ENCODE peak calls at places on chromosome 7, in seven cellular contexts. A is SK-N-SH, G is foreskin fibroblast, J is H1, M is BJ, Q is aorta, F is fibroblast of the aortic adventitia. B is an unnamed sample.

GRCh38 chr7:88927-89921 is 103.1 kb upstream of the FAM20C start:
- DNase-seq in A (no peak), Q (peak), G (peak), F (peak), J (no peak), M (peak), B (no peak)

GRCh38 chr7:30920021-30920583 is 8.4 kb downstream of the AQP1 start:
- DNase-seq in M (no peak), F (peak), G (peak), Q (peak), J (no peak), A (peak), B (no peak)

GRCh38 chr7:75042299-75042698 is 31.3 kb downstream of the RCC1L start:
- DNase-seq in J (no peak), A (no peak), G (peak), Q (peak), F (no peak), M (no peak), B (no peak)

GRCh38 chr7:66921396-66921917 is 432 bp downstream of the TMEM248 start:
- DNase-seq in G (peak), F (peak), A (peak), M (no peak), J (no peak), Q (peak), B (no peak)

GRCh38 chr7:22066484-22066883 is 120.8 kb upstream of the CDCA7L start:
- DNase-seq in J (no peak), F (no peak), A (no peak), G (no peak), M (no peak), Q (no peak), B (no peak)

GRCh38 chr7:157425761-157426160 is 89.0 kb downstream of the DNAJB6 start:
- DNase-seq in A (no peak), G (no peak), M (no peak), Q (no peak), J (no peak), F (no peak), B (no peak)

GRCh38 chr7:104653870-104654401 is 325.5 kb downstream of the LHFPL3 start:
- DNase-seq in A (no peak), Q (no peak), J (no peak), F (no peak), M (no peak), G (no peak), B (no peak)

GRCh38 chr7:149683191-149683590 is 90.2 kb downstream of the ZNF467 start:
- DNase-seq in Q (no peak), A (no peak), F (no peak), M (no peak), J (no peak), G (no peak), B (no peak)

GRCh38 chr7:22627136-22627535 is 99.9 kb upstream of the IL6 start:
- DNase-seq in A (no peak), G (no peak), J (no peak), Q (no peak), F (peak), M (no peak), B (no peak)

GRCh38 chr7:78149787-78150186 is 351.2 kb downstream of the PHTF2 start:
- DNase-seq in A (no peak), F (peak), G (peak), M (peak), J (no peak), Q (no peak), B (no peak)

GRCh38 chr7:111180273-111180814 is 89.4 kb downstream of the LRRN3 start:
- DNase-seq in G (no peak), J (no peak), F (no peak), A (no peak), M (no peak), Q (no peak), B (no peak)

GRCh38 chr7:80584778-80585177 is 53.7 kb upstream of the CD36 start:
- DNase-seq in Q (no peak), G (peak), M (no peak), F (peak), J (no peak), A (no peak), B (no peak)

GRCh38 chr7:70477051-70478010 is 654.6 kb upstream of the GALNT17 start:
- DNase-seq in F (peak), A (no peak), Q (no peak), J (no peak), G (no peak), M (no peak), B (no peak)

GRCh38 chr7:28732037-28732869 is 225.9 kb downstream of the TRIL start:
- DNase-seq in Q (no peak), J (no peak), M (no peak), G (peak), F (peak), A (no peak), B (no peak)

GRCh38 chr7:41956712-41957111 is 253.8 kb upstream of the INHBA start:
- DNase-seq in G (peak), Q (no peak), J (no peak), M (no peak), A (no peak), F (peak), B (no peak)

GRCh38 chr7:114818501-114818900 is 103.4 kb upstream of the MDFIC start:
- DNase-seq in J (no peak), M (no peak), F (peak), G (peak), A (no peak), Q (no peak), B (no peak)

GRCh38 chr7:22445140-22445722 is 54.8 kb downstream of the STEAP1B start:
- DNase-seq in G (peak), Q (peak), M (no peak), J (no peak), A (no peak), F (peak), B (peak)

GRCh38 chr7:50497968-50498367 is 47.8 kb upstream of the FIGNL1 start:
- DNase-seq in F (peak), J (no peak), A (peak), M (no peak), G (peak), Q (no peak), B (no peak)

GRCh38 chr7:98621573-98622482 is 4.7 kb downstream of the NPTX2 start:
- DNase-seq in A (peak), J (no peak), M (no peak), G (no peak), F (no peak), Q (no peak), B (no peak)

GRCh38 chr7:2170576-2171521 is 61.9 kb downstream of the MAD1L1 start:
- DNase-seq in A (peak), F (no peak), Q (no peak), J (no peak), G (no peak), M (no peak), B (no peak)

GRCh38 chr7:76364198-76364584 is 5.4 kb upstream of the YWHAG start:
- DNase-seq in Q (peak), M (no peak), G (peak), F (peak), A (no peak), J (no peak), B (no peak)

GRCh38 chr7:105896407-105896842 is 20.0 kb upstream of the ATXN7L1 start:
- DNase-seq in Q (no peak), G (peak), M (no peak), A (peak), F (no peak), J (no peak), B (no peak)

GRCh38 chr7:102993532-102994029 is 80.8 kb downstream of the LRRC17 start:
- DNase-seq in F (peak), Q (no peak), J (no peak), M (peak), G (peak), A (no peak), B (no peak)

GRCh38 chr7:122813845-122814244 is 72.4 kb downstream of the CADPS2 start:
- DNase-seq in F (no peak), M (no peak), A (no peak), J (no peak), Q (no peak), G (no peak), B (no peak)

GRCh38 chr7:7521259-7521658 is 14.4 kb downstream of the COL28A1 start:
- DNase-seq in A (no peak), J (no peak), F (no peak), M (no peak), G (no peak), Q (no peak), B (no peak)

GRCh38 chr7:25860206-25860881 is 291.7 kb upstream of the NFE2L3 start:
- DNase-seq in J (no peak), A (peak), M (no peak), F (no peak), Q (no peak), G (peak), B (no peak)

GRCh38 chr7:39908973-39909372 is 41.1 kb upstream of the CDK13 start:
- DNase-seq in G (no peak), Q (no peak), A (no peak), J (no peak), M (no peak), F (no peak), B (no peak)

GRCh38 chr7:3897430-3898385 is 596.7 kb downstream of the SDK1 start:
- DNase-seq in G (peak), M (no peak), Q (no peak), F (peak), J (no peak), A (peak), B (peak)

GRCh38 chr7:1232623-1233327 is at the start of gene UNCX:
- DNase-seq in F (no peak), M (no peak), Q (peak), J (no peak), G (no peak), A (no peak), B (no peak)

GRCh38 chr7:76409537-76409936 is at the start of gene SSC4D:
- DNase-seq in F (no peak), Q (no peak), M (no peak), A (no peak), J (no peak), G (no peak), B (no peak)

GRCh38 chr7:111650456-111650999 is 88.2 kb upstream of the IMMP2L start:
- DNase-seq in G (peak), Q (no peak), J (no peak), M (peak), A (peak), F (peak), B (no peak)

DNA sequence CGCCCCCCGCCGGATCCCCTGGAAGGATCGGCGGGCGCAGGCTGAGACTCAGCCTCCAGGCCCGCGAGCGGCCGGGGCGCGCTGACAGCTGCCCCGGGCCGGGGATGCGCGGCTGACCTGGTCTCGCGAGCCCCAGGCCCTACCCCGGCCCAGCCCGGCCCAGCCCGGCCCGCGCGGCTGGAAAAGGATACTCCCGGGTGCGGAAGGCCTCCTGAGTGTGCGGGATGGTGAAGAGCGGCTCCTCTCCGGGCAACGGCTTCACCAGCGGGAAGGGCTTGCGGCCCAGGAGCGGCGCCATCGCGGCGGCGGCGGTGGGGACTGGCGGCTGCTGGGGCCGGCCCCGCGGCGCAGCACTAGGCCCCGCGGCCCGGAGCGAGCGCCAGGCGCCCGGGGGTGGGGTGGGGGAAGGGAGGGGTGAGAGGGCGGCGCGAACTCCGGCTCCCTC is 435 bp downstream of the BAZ1B start:
- DNase-seq in Q (peak), J (no peak), M (no peak), G (no peak), A (peak), F (peak), B (no peak)
- H3K4me3 ChIP-seq in Q (peak), J (peak), M (peak), G (peak), A (peak), F (peak), B (peak)

GRCh38 chr7:135509589-135509838 is 388 bp downstream of the CNOT4 start:
- DNase-seq in F (no peak), M (no peak), Q (no peak), A (no peak), G (no peak), J (no peak), B (peak)
- H3K4me3 ChIP-seq in F (peak), M (peak), Q (peak), A (peak), G (peak), J (peak), B (peak)

GRCh38 chr7:45919947-45920542 is 1.0 kb downstream of the IGFBP3 start:
- DNase-seq in Q (no peak), M (no peak), F (peak), J (no peak), G (peak), A (no peak), B (no peak)
- H3K4me3 ChIP-seq in Q (peak), M (peak), F (peak), J (peak), G (peak), A (peak), B (no peak)

GRCh38 chr7:47475880-47476227 is 106.1 kb downstream of the TNS3 start:
- DNase-seq in J (no peak), Q (peak), M (no peak), A (no peak), G (no peak), F (no peak), B (no peak)
- H3K4me3 ChIP-seq in J (no peak), Q (no peak), M (no peak), A (no peak), G (no peak), F (no peak), B (no peak)

DNA sequence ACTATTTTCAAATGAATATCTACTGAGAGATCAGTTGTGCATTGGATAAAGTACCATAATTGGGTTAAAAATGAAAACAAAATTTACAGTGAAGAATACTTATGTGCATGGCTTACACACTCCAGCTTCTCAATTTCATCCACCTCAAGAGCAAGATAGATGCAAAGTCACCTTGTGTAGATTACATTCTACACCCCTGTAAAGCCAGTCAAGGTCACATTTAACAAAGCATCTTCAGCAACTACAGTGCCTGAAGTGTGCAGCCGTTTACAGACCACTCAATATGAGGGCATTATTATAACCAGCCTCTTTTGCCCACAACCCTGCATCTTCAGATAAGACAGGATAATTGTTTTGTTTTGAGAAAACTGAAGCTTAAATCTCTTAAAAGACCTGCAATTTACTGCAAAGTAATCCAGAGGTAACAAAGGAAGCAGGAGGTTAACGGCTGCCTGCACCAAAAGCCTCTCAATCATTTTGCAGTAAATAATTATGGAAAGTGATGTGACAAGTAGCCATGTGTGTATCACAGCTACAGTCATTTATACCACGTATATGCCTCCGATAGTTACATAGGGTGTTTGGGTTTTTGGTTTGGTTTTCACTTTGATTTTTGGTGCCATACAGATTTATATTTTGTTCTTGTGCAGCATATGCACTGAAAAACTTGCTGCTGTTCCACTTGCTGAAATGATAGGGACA is 4.9 kb downstream of the PURB start:
- DNase-seq in Q (no peak), A (no peak), J (no peak), G (no peak), M (no peak), F (no peak), B (no peak)
- H3K4me3 ChIP-seq in Q (peak), A (peak), J (peak), G (peak), M (peak), F (peak), B (no peak)

GRCh38 chr7:158864507-158864820 is 8.1 kb downstream of the DYNC2I1 start:
- DNase-seq in G (no peak), A (no peak), J (no peak), F (no peak), M (no peak), Q (no peak), B (no peak)
- H3K4me3 ChIP-seq in G (peak), A (peak), J (peak), F (peak), M (no peak), Q (peak), B (no peak)

GRCh38 chr7:68726386-68726785 is 871.9 kb upstream of the AUTS2 start:
- DNase-seq in A (no peak), G (no peak), M (no peak), J (no peak), F (no peak), Q (no peak), B (no peak)

GRCh38 chr7:68729361-68729760 is 868.9 kb upstream of the AUTS2 start:
- DNase-seq in Q (no peak), F (no peak), A (no peak), G (no peak), M (no peak), J (no peak), B (no peak)

GRCh38 chr7:68724965-68725364 is 873.3 kb upstream of the AUTS2 start:
- DNase-seq in G (no peak), M (no peak), F (no peak), J (no peak), Q (no peak), A (no peak), B (no peak)

GRCh38 chr7:68722044-68722443 is 876.2 kb upstream of the AUTS2 start:
- DNase-seq in J (no peak), M (no peak), G (no peak), A (no peak), Q (no peak), F (no peak), B (no peak)

DNA sequence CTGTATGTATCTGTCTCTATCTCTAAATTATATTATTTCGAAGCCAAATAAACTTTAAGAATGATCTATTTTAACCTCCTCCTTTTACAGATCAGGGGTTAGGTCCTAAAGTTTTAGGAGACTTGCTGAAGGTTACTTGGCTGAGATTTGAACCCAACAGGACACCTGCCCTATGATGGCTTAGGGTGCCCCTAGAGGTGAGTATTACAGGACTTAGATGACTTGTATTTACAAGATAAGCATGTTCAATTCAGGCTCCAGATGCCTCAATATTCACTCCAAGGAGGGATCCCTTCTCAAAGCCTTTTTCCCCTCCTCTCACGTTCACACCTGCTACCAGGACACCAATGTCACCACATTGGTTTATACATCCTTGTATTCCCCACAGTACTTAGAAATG is 872.4 kb upstream of the AUTS2 start:
- DNase-seq in A (no peak), M (no peak), Q (no peak), F (no peak), J (no peak), G (no peak), B (no peak)
- H3K4me3 ChIP-seq in A (no peak), M (no peak), Q (no peak), F (no peak), J (no peak), G (no peak), B (no peak)

GRCh38 chr7:116592041-116592355 is 67.2 kb downstream of the CAV1 start:
- DNase-seq in J (no peak), F (no peak), G (no peak), M (no peak), Q (no peak), A (no peak), B (no peak)
- H3K4me3 ChIP-seq in J (no peak), F (no peak), G (no peak), M (no peak), Q (no peak), A (peak), B (no peak)

GRCh38 chr7:151117041-151117440 is 30.8 kb downstream of the AGAP3 start:
- DNase-seq in J (no peak), M (no peak), G (no peak), F (no peak), Q (no peak), A (no peak), B (no peak)

GRCh38 chr7:151115121-151115835 is 29.0 kb downstream of the AGAP3 start:
- DNase-seq in Q (no peak), J (no peak), G (peak), M (no peak), A (peak), F (no peak), B (no peak)

GRCh38 chr7:151117565-151117964 is 31.3 kb downstream of the AGAP3 start:
- DNase-seq in Q (no peak), A (no peak), M (no peak), G (no peak), F (no peak), J (no peak), B (peak)

GRCh38 chr7:151115836-151116418 is 29.7 kb downstream of the AGAP3 start:
- DNase-seq in A (peak), G (no peak), M (no peak), F (no peak), Q (no peak), J (no peak), B (no peak)

GRCh38 chr7:151116603-151117002 is 30.3 kb downstream of the AGAP3 start:
- DNase-seq in A (no peak), G (no peak), Q (no peak), M (no peak), J (no peak), F (no peak), B (no peak)
- H3K4me3 ChIP-seq in A (no peak), G (no peak), Q (no peak), M (no peak), J (no peak), F (no peak), B (peak)

B was measured in Jurkat, Clone E6-1.